ENCODE peak calls at places on chromosomes 1 and 21, in nine cellular contexts. N, J, B, S, A, G, X, I and P are unnamed samples.

GRCh38 chr1:14787604-14788003 is 189.1 kb downstream of the KAZN start:
- DNase-seq in X (no peak), G (no peak), N (no peak), B (no peak), S (no peak), J (no peak), I (no peak), A (no peak), P (peak)

GRCh38 chr1:72438270-72438669 is 155.9 kb upstream of the NEGR1 start:
- DNase-seq in S (no peak), B (no peak), I (no peak), N (peak), G (no peak), J (no peak), A (no peak), X (no peak), P (no peak)

GRCh38 chr1:36465731-36466369 is 1.7 kb upstream of the MRPS15 start:
- DNase-seq in B (no peak), A (no peak), N (peak), J (no peak), G (no peak), S (no peak), X (no peak), I (no peak), P (no peak)

GRCh38 chr1:155272466-155273133 is 704 bp downstream of the CLK2 start:
- DNase-seq in B (no peak), J (no peak), N (peak), I (peak), S (peak), A (no peak), X (no peak), G (no peak), P (no peak)

GRCh38 chr1:161044535-161044907 is 1.3 kb downstream of the USF1 start:
- DNase-seq in S (no peak), J (no peak), I (no peak), X (no peak), N (peak), A (no peak), G (no peak), B (no peak), P (peak)

GRCh38 chr21:39346671-39347327 is 2.1 kb downstream of the HMGN1 start:
- DNase-seq in N (no peak), B (no peak), X (no peak), I (no peak), S (no peak), A (no peak), G (no peak), J (no peak), P (no peak)

GRCh38 chr1:227372662-227373061 is 54.4 kb upstream of the CDC42BPA start:
- DNase-seq in G (no peak), N (peak), A (no peak), S (peak), B (no peak), I (peak), X (peak), J (no peak), P (no peak)

GRCh38 chr1:18324246-18324645 is 156.5 kb upstream of the KLHDC7A start:
- DNase-seq in J (no peak), S (no peak), I (no peak), N (no peak), X (no peak), G (no peak), A (no peak), B (no peak), P (peak)

GRCh38 chr1:150072959-150073358 is 5.4 kb downstream of the VPS45 start:
- DNase-seq in G (no peak), B (no peak), S (peak), X (no peak), A (no peak), I (no peak), J (no peak), N (peak), P (no peak)

GRCh38 chr1:99755664-99756063 is 10.8 kb downstream of the FRRS1 start:
- DNase-seq in J (no peak), X (no peak), G (no peak), S (no peak), N (no peak), B (no peak), A (no peak), I (no peak), P (no peak)

GRCh38 chr1:23692308-23692871 is 784 bp downstream of the RPL11 start:
- DNase-seq in J (no peak), I (no peak), A (no peak), X (no peak), N (no peak), G (no peak), B (no peak), S (no peak), P (no peak)

GRCh38 chr1:162081316-162081715 is 11.8 kb downstream of the NOS1AP start:
- DNase-seq in N (no peak), A (no peak), S (no peak), J (no peak), X (no peak), G (no peak), I (no peak), B (no peak), P (no peak)

GRCh38 chr1:109229531-109230127 is 15.9 kb downstream of the SARS1 start:
- DNase-seq in X (no peak), G (no peak), S (no peak), J (no peak), B (no peak), I (no peak), N (no peak), A (no peak), P (peak)

GRCh38 chr1:162151900-162152829 is 82.7 kb downstream of the NOS1AP start:
- DNase-seq in N (peak), I (peak), X (no peak), G (no peak), B (no peak), S (no peak), A (peak), J (no peak), P (no peak)

GRCh38 chr1:87213126-87213496 is 115.6 kb upstream of the LMO4 start:
- DNase-seq in J (no peak), G (no peak), N (no peak), A (no peak), S (no peak), B (no peak), I (no peak), X (no peak), P (no peak)